ENCODE peak calls at places on chromosomes 12 and 14, in six cellular contexts. V is cardiac fibroblast, X is lung, I is GM18507, C is ecto neural progenitor cell, L is SK-N-SH. P is an unnamed sample.

GRCh38 chr12:12563529-12563928 is 866 bp upstream of the DUSP16 start:
- DNase-seq in L (no peak), X (no peak), V (peak), C (no peak), I (no peak), P (no peak)

GRCh38 chr12:12718853-12719252 is 1.7 kb downstream of the CDKN1B start:
- DNase-seq in C (no peak), X (no peak), L (no peak), V (no peak), I (no peak), P (no peak)

GRCh38 chr12:51941011-51941561 is 10.4 kb upstream of the ACVR1B start:
- DNase-seq in X (no peak), C (peak), V (peak), I (no peak), L (peak), P (no peak)

GRCh38 chr14:35414365-35414764 is 9.8 kb upstream of the NFKBIA start:
- DNase-seq in I (no peak), C (no peak), L (no peak), X (no peak), V (peak), P (no peak)

GRCh38 chr12:119014368-119014767 is 33.0 kb downstream of the SRRM4 start:
- DNase-seq in L (no peak), C (peak), V (no peak), I (no peak), X (no peak), P (no peak)

GRCh38 chr14:97688626-97689336 is 891.6 kb downstream of the VRK1 start:
- DNase-seq in X (no peak), C (no peak), I (no peak), V (no peak), L (no peak), P (no peak)

GRCh38 chr12:31712877-31713276 is 15.9 kb downstream of the AMN1 start:
- DNase-seq in L (no peak), X (no peak), C (no peak), V (no peak), I (no peak), P (no peak)

GRCh38 chr12:62006076-62006732 is 254.0 kb upstream of the USP15 start:
- DNase-seq in C (no peak), V (peak), X (no peak), I (peak), L (peak), P (peak)

GRCh38 chr12:26028953-26029740 is 70.7 kb downstream of the RASSF8 start:
- DNase-seq in V (peak), C (no peak), L (peak), I (no peak), X (no peak), P (peak)

GRCh38 chr12:25368542-25368941 is 117.8 kb upstream of the KRAS start:
- DNase-seq in V (no peak), I (no peak), L (no peak), C (no peak), X (no peak), P (no peak)

GRCh38 chr12:47094804-47095203 is 15.0 kb upstream of the AMIGO2 start:
- DNase-seq in L (no peak), V (no peak), C (no peak), I (no peak), X (no peak), P (no peak)

GRCh38 chr12:94386422-94386821 is 73.2 kb downstream of the CEP83 start:
- DNase-seq in C (no peak), L (no peak), V (peak), I (no peak), X (no peak), P (no peak)

GRCh38 chr12:65182012-65182739 is 12.8 kb downstream of the LEMD3 start:
- DNase-seq in V (no peak), X (no peak), L (no peak), I (no peak), C (no peak), P (no peak)

GRCh38 chr14:101370593-101371569 is 190.4 kb upstream of the DIO3 start:
- DNase-seq in C (no peak), L (no peak), I (no peak), V (no peak), X (peak), P (no peak)

GRCh38 chr14:20606190-20606901 is 15.2 kb upstream of the RNASE12 start:
- DNase-seq in C (no peak), I (no peak), V (peak), X (no peak), L (peak), P (no peak)

GRCh38 chr12:3083949-3084348 is 6.8 kb downstream of the TSPAN9 start:
- DNase-seq in I (no peak), V (peak), C (no peak), X (no peak), L (no peak), P (no peak)

GRCh38 chr12:2215709-2216560 is 163.1 kb downstream of the CACNA1C start:
- DNase-seq in X (no peak), C (no peak), V (peak), L (no peak), I (no peak), P (no peak)

GRCh38 chr12:45893240-45893639 is 97.1 kb downstream of the SCAF11 start:
- DNase-seq in I (no peak), V (no peak), X (no peak), L (no peak), C (no peak), P (no peak)

GRCh38 chr14:104927901-104928300 is 3.2 kb downstream of the PLD4 start:
- DNase-seq in C (no peak), X (no peak), L (no peak), I (no peak), V (no peak), P (no peak)

GRCh38 chr12:65948320-65949008 is 124.2 kb downstream of the HMGA2 start:
- DNase-seq in V (peak), I (no peak), L (no peak), C (no peak), X (peak), P (no peak)

GRCh38 chr14:85535316-85535715 is 5.4 kb downstream of the FLRT2 start:
- DNase-seq in X (no peak), V (no peak), C (no peak), L (no peak), I (no peak), P (no peak)

GRCh38 chr12:47991592-47991991 is 12.7 kb downstream of the COL2A1 start:
- DNase-seq in C (peak), V (no peak), L (peak), X (no peak), I (no peak), P (no peak)

GRCh38 chr12:43117226-43117930 is 434.6 kb downstream of the ADAMTS20 start:
- DNase-seq in X (no peak), I (no peak), C (no peak), L (no peak), V (no peak), P (no peak)

GRCh38 chr12:4664111-4664510 is 15.2 kb downstream of the NDUFA9 start:
- DNase-seq in X (no peak), C (no peak), I (no peak), L (no peak), V (peak), P (no peak)

GRCh38 chr14:66403183-66403582 is 83.0 kb upstream of the CCDC196 start:
- DNase-seq in V (peak), I (no peak), L (no peak), X (no peak), C (no peak), P (no peak)

GRCh38 chr12:80272516-80272915 is 171.5 kb upstream of the PTPRQ start:
- DNase-seq in C (no peak), V (no peak), X (no peak), L (no peak), I (no peak), P (no peak)

GRCh38 chr12:98002887-98003493 is 512.4 kb upstream of the TMPO start:
- DNase-seq in V (peak), X (peak), L (peak), C (peak), I (peak), P (no peak)

GRCh38 chr12:10632226-10632625 is 18.8 kb upstream of the MAGOHB start:
- DNase-seq in C (no peak), L (no peak), X (no peak), I (no peak), V (no peak), P (no peak)

GRCh38 chr12:27504506-27504905 is 19.5 kb upstream of the PPFIBP1 start:
- DNase-seq in L (no peak), C (no peak), V (no peak), X (no peak), I (no peak), P (no peak)

GRCh38 chr14:88352299-88353097 is 29.4 kb upstream of the KCNK10 start:
- DNase-seq in V (peak), I (no peak), C (no peak), X (no peak), L (no peak), P (no peak)

GRCh38 chr12:56104815-56105476 is 587 bp downstream of the PA2G4 start:
- DNase-seq in C (no peak), L (peak), V (no peak), X (no peak), I (no peak), P (no peak)

GRCh38 chr12:116456307-116456641 is 102.9 kb upstream of the MAP1LC3B2 start:
- DNase-seq in I (no peak), C (no peak), V (no peak), X (no peak), L (no peak), P (no peak)

GRCh38 chr12:114275937-114276785 is 129.8 kb downstream of the TBX5 start:
- DNase-seq in I (no peak), V (no peak), L (no peak), C (no peak), X (no peak), P (no peak)

GRCh38 chr14:90403065-90403464 is 6.2 kb downstream of the CALM1 start:
- DNase-seq in C (no peak), X (no peak), V (no peak), L (no peak), I (no peak), P (no peak)

GRCh38 chr14:68374682-68375081 is 418.2 kb downstream of the ZFP36L1 start:
- DNase-seq in L (peak), X (no peak), C (no peak), I (no peak), V (no peak), P (no peak)

GRCh38 chr12:70745066-70745465 is 107.8 kb upstream of the PTPRB start:
- DNase-seq in I (no peak), L (no peak), V (no peak), C (no peak), X (no peak), P (no peak)

GRCh38 chr14:45038865-45039264 is 45.1 kb upstream of the PRPF39 start:
- DNase-seq in C (no peak), L (no peak), V (no peak), I (no peak), X (no peak), P (no peak)

P was measured in GM12892.